ENCODE peak calls at places on chromosomes 11 and 22, in eight cellular contexts. One of them, this sample, is unnamed.
A peak's percentile ranks its signal among the peaks of the same experiment; 100 is the strongest.

GRCh38 chr11:35917676-35918075 is 26.2 kb upstream of the LDLRAD3 start:
- DNase-seq in GM23248: no peak
- DNase-seq in OCI-LY7: no peak
- DNase-seq in SK-N-SH: no peak
- DNase-seq in GM23338: no peak
- DNase-seq in hepatocyte: no peak
- DNase-seq in PC-3: no peak
- DNase-seq in HCT116: no peak
- DNase-seq in this sample: no peak

GRCh38 chr11:74533421-74533820 is 39.9 kb upstream of the LIPT2 start:
- DNase-seq in GM23248: no peak
- DNase-seq in OCI-LY7: no peak
- DNase-seq in SK-N-SH: no peak
- DNase-seq in GM23338: no peak
- DNase-seq in hepatocyte: no peak
- DNase-seq in PC-3: no peak
- DNase-seq in HCT116: no peak
- DNase-seq in this sample: no peak

GRCh38 chr11:73288873-73289707 is 17.0 kb downstream of the P2RY6 start:
- DNase-seq in GM23248: peak; percentile 88
- DNase-seq in OCI-LY7: peak; percentile 80
- DNase-seq in SK-N-SH: peak; percentile 92
- DNase-seq in GM23338: peak; percentile 89
- DNase-seq in hepatocyte: peak; percentile 85
- DNase-seq in PC-3: peak; percentile 82
- DNase-seq in HCT116: peak; percentile 53
- DNase-seq in this sample: peak; percentile 88

GRCh38 chr11:99634581-99634980 is 613.8 kb downstream of the CNTN5 start:
- DNase-seq in GM23248: no peak
- DNase-seq in OCI-LY7: no peak
- DNase-seq in SK-N-SH: no peak
- DNase-seq in GM23338: no peak
- DNase-seq in hepatocyte: no peak
- DNase-seq in PC-3: no peak
- DNase-seq in HCT116: no peak
- DNase-seq in this sample: no peak

GRCh38 chr11:82906236-82906635 is 4.7 kb downstream of the DDIAS start:
- DNase-seq in GM23248: peak; percentile 80
- DNase-seq in OCI-LY7: peak; percentile 79
- DNase-seq in SK-N-SH: no peak
- DNase-seq in GM23338: peak; percentile 74
- DNase-seq in hepatocyte: peak; percentile 43
- DNase-seq in PC-3: peak; percentile 64
- DNase-seq in HCT116: peak; percentile 15
- DNase-seq in this sample: peak; percentile 42

GRCh38 chr11:64358907-64359711 is at the start of gene RPS6KA4:
- DNase-seq in GM23248: peak; percentile 92
- DNase-seq in OCI-LY7: peak; percentile 70
- DNase-seq in SK-N-SH: peak; percentile 95
- DNase-seq in GM23338: peak; percentile 76
- DNase-seq in hepatocyte: peak; percentile 94
- DNase-seq in PC-3: peak; percentile 82
- DNase-seq in HCT116: no peak
- DNase-seq in this sample: peak; percentile 88

GRCh38 chr11:125451400-125452124 is 44.5 kb downstream of the FEZ1 start:
- DNase-seq in GM23248: peak; percentile 20
- DNase-seq in OCI-LY7: no peak
- DNase-seq in SK-N-SH: peak; percentile 80
- DNase-seq in GM23338: peak; percentile 96
- DNase-seq in hepatocyte: peak; percentile 83
- DNase-seq in PC-3: no peak
- DNase-seq in HCT116: no peak
- DNase-seq in this sample: peak; percentile 90

GRCh38 chr11:6799402-6799801 is at the start of gene OR6A2:
- DNase-seq in GM23248: peak; percentile 70
- DNase-seq in OCI-LY7: no peak
- DNase-seq in SK-N-SH: no peak
- DNase-seq in GM23338: no peak
- DNase-seq in hepatocyte: no peak
- DNase-seq in PC-3: peak; percentile 17
- DNase-seq in HCT116: no peak
- DNase-seq in this sample: no peak

GRCh38 chr11:8871283-8871775 is 39.7 kb upstream of the AKIP1 start:
- DNase-seq in GM23248: peak; percentile 95
- DNase-seq in OCI-LY7: no peak
- DNase-seq in SK-N-SH: peak; percentile 85
- DNase-seq in GM23338: peak; percentile 84
- DNase-seq in hepatocyte: peak; percentile 90
- DNase-seq in PC-3: peak; percentile 53
- DNase-seq in HCT116: peak; percentile 16
- DNase-seq in this sample: peak; percentile 87

GRCh38 chr11:10294289-10294953 is 402 bp upstream of the SBF2 start:
- DNase-seq in GM23248: peak; percentile 74
- DNase-seq in OCI-LY7: no peak
- DNase-seq in SK-N-SH: peak; percentile 61
- DNase-seq in GM23338: peak; percentile 62
- DNase-seq in hepatocyte: peak; percentile 70
- DNase-seq in PC-3: peak; percentile 45
- DNase-seq in HCT116: no peak
- DNase-seq in this sample: peak; percentile 59

GRCh38 chr11:3613998-3614741 is 27.6 kb downstream of the ART5 start:
- DNase-seq in GM23248: no peak
- DNase-seq in OCI-LY7: no peak
- DNase-seq in SK-N-SH: no peak
- DNase-seq in GM23338: no peak
- DNase-seq in hepatocyte: no peak
- DNase-seq in PC-3: no peak
- DNase-seq in HCT116: no peak
- DNase-seq in this sample: no peak

GRCh38 chr11:36073411-36074203 is 129.7 kb downstream of the LDLRAD3 start:
- DNase-seq in GM23248: peak; percentile 69
- DNase-seq in OCI-LY7: no peak
- DNase-seq in SK-N-SH: peak; percentile 69
- DNase-seq in GM23338: no peak
- DNase-seq in hepatocyte: peak; percentile 52
- DNase-seq in PC-3: peak; percentile 3
- DNase-seq in HCT116: no peak
- DNase-seq in this sample: peak; percentile 45

GRCh38 chr11:665062-665706 is 28.1 kb downstream of the DRD4 start:
- DNase-seq in GM23248: peak; percentile 51
- DNase-seq in OCI-LY7: no peak
- DNase-seq in SK-N-SH: no peak
- DNase-seq in GM23338: no peak
- DNase-seq in hepatocyte: peak; percentile 61
- DNase-seq in PC-3: no peak
- DNase-seq in HCT116: no peak
- DNase-seq in this sample: no peak

GRCh38 chr11:92276773-92277172 is 52.2 kb downstream of the FAT3 start:
- DNase-seq in GM23248: peak; percentile 80
- DNase-seq in OCI-LY7: no peak
- DNase-seq in SK-N-SH: no peak
- DNase-seq in GM23338: no peak
- DNase-seq in hepatocyte: no peak
- DNase-seq in PC-3: peak; percentile 20
- DNase-seq in HCT116: no peak
- DNase-seq in this sample: no peak

GRCh38 chr11:114892381-114893197 is 214.3 kb downstream of the NXPE2 start:
- DNase-seq in GM23248: no peak
- DNase-seq in OCI-LY7: peak; percentile 17
- DNase-seq in SK-N-SH: peak; percentile 19
- DNase-seq in GM23338: peak; percentile 73
- DNase-seq in hepatocyte: no peak
- DNase-seq in PC-3: no peak
- DNase-seq in HCT116: no peak
- DNase-seq in this sample: no peak

GRCh38 chr11:121207485-121208115 is 85.0 kb upstream of the SC5D start:
- DNase-seq in GM23248: peak; percentile 1
- DNase-seq in OCI-LY7: no peak
- DNase-seq in SK-N-SH: no peak
- DNase-seq in GM23338: no peak
- DNase-seq in hepatocyte: no peak
- DNase-seq in PC-3: no peak
- DNase-seq in HCT116: no peak
- DNase-seq in this sample: no peak

GRCh38 chr22:32354360-32355351 is 3.0 kb upstream of the RFPL3 start:
- DNase-seq in GM23248: peak; percentile 51
- DNase-seq in OCI-LY7: peak; percentile 1
- DNase-seq in SK-N-SH: no peak
- DNase-seq in GM23338: peak; percentile 53
- DNase-seq in hepatocyte: no peak
- DNase-seq in PC-3: peak; percentile 49
- DNase-seq in HCT116: peak; percentile 49
- DNase-seq in this sample: no peak

GRCh38 chr22:49373801-49374226 is 453.9 kb downstream of the BRD1 start:
- DNase-seq in GM23248: no peak
- DNase-seq in OCI-LY7: no peak
- DNase-seq in SK-N-SH: no peak
- DNase-seq in GM23338: no peak
- DNase-seq in hepatocyte: no peak
- DNase-seq in PC-3: no peak
- DNase-seq in HCT116: no peak
- DNase-seq in this sample: no peak

GRCh38 chr11:10758959-10759358 is 7.9 kb downstream of the CTR9 start:
- DNase-seq in GM23248: peak; percentile 30
- DNase-seq in OCI-LY7: peak; percentile 24
- DNase-seq in SK-N-SH: no peak
- DNase-seq in GM23338: peak; percentile 21
- DNase-seq in hepatocyte: no peak
- DNase-seq in PC-3: peak; percentile 25
- DNase-seq in HCT116: no peak
- DNase-seq in this sample: no peak

DNA sequence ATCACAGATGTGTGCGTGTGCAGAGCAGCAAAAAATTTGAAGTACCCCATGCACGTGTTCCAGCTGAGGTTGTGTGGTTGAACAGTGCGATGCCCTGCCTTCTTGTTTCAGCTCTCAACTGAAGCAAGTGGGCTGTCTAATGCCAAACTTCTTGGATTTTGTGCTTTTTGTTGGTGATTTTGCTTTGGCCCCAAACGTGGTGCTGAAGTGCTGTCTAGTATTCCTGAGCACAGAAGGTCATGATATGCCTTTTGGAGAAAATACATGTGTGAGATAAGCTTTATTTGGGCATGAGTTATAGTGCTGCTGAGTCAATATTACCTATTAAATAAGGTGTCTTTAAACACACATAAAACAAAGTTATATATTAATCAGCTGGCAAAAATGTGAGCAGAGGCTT is 14.1 kb downstream of the YDJC start:
- DNase-seq in GM23248: no peak
- DNase-seq in OCI-LY7: no peak
- DNase-seq in SK-N-SH: no peak
- DNase-seq in GM23338: no peak
- DNase-seq in hepatocyte: no peak
- DNase-seq in PC-3: no peak
- DNase-seq in HCT116: no peak
- DNase-seq in this sample: no peak
- H3K27ac ChIP-seq in GM23248: no peak overlapping the region
- H3K27ac ChIP-seq in OCI-LY7: peak overlapping the region; percentile 56
- H3K27ac ChIP-seq in SK-N-SH: no peak overlapping the region
- H3K27ac ChIP-seq in GM23338: no peak overlapping the region
- H3K27ac ChIP-seq in hepatocyte: no peak overlapping the region
- H3K27ac ChIP-seq in PC-3: no peak overlapping the region
- H3K27ac ChIP-seq in HCT116: no peak overlapping the region
- H3K27ac ChIP-seq in this sample: no peak overlapping the region

GRCh38 chr11:33907419-33907818 is 15.5 kb upstream of the LMO2 start:
- DNase-seq in GM23248: no peak
- DNase-seq in OCI-LY7: no peak
- DNase-seq in SK-N-SH: no peak
- DNase-seq in GM23338: no peak
- DNase-seq in hepatocyte: no peak
- DNase-seq in PC-3: no peak
- DNase-seq in HCT116: no peak
- DNase-seq in this sample: no peak
- H2AFZ ChIP-seq in GM23248: no peak overlapping the region
- H2AFZ ChIP-seq in OCI-LY7: no peak overlapping the region
- H2AFZ ChIP-seq in SK-N-SH: no peak overlapping the region
- H2AFZ ChIP-seq in GM23338: peak overlapping the region; percentile 11
- H2AFZ ChIP-seq in hepatocyte: no peak overlapping the region
- H2AFZ ChIP-seq in PC-3: no peak overlapping the region
- H2AFZ ChIP-seq in HCT116: no peak overlapping the region
- H2AFZ ChIP-seq in this sample: no peak overlapping the region

DNA sequence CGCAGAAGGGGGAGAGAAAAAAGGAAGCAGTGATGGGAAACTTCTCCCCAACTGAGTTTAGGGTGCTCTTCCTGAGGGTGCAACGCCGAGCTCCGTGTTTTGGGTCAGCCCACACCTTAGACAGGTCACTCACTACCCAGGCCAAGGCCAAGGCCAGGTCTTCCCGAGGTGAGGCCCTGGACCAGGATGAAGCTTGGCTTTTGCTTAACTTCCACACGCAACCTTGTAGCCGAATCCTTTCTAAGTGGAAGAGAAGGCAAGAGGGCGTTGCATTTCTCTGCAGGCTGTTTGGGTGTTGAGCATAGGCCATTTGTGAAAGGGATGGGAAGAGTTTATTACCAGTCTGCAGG is 1.4 kb downstream of the KREMEN1 start:
- DNase-seq in GM23248: peak; percentile 13
- DNase-seq in OCI-LY7: no peak
- DNase-seq in SK-N-SH: no peak
- DNase-seq in GM23338: peak; percentile 38
- DNase-seq in hepatocyte: no peak
- DNase-seq in PC-3: no peak
- DNase-seq in HCT116: no peak
- DNase-seq in this sample: no peak
- TF ChIP-seq EZH2phosphoT487 in GM23248: no peak
- TF ChIP-seq EZH2phosphoT487 in OCI-LY7: no peak
- TF ChIP-seq EZH2phosphoT487 in SK-N-SH: no peak
- TF ChIP-seq EZH2phosphoT487 in GM23338: no peak
- TF ChIP-seq EZH2phosphoT487 in hepatocyte: no peak
- TF ChIP-seq EZH2phosphoT487 in PC-3: no peak
- TF ChIP-seq EZH2phosphoT487 in HCT116: no peak
- TF ChIP-seq EZH2phosphoT487 in this sample: no peak

DNA sequence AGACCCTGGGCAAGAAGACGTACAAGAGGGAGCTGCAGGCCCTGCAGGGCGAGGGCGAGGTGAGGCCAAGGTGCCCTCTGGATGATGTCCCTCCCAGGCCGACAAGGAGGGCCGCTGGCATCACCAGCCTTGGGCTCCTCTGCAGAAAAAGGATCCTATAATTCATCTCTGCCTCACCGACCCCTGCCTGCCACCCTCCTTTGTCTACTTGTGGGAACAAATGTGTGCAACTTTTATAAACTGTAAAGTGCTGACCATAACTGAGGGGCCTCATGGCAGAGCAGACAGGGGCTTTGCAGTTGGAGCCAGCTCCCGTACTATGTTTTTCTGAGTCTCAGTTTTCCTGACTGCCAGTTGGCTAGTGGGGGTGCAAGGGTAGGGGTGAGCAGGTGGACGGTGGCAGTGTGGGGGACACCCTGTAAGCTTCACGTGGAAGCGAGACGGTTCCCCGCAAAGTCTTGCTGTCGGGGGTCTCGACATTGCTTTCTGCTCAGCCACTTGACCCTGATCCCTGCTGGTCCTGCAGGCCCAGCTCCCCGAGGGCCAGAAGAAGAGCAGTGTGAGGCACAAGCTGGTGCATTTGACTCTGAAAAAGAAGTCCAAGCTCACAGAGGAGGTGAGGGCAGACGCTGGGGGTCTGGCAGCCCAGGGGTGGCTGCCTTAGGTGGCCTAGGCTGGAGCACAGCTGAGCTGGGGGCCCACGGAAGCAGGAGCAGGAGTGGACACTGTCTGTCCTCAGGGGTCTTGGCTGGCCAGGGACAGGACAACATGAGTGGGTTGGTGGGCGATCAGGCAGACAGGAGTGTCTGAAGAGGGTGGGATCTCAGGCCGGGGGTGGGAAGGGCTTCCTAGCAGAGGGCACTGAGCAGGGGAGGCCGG is 54.7 kb downstream of the MYO7A start:
- DNase-seq in GM23248: no peak
- DNase-seq in OCI-LY7: no peak
- DNase-seq in SK-N-SH: no peak
- DNase-seq in GM23338: no peak
- DNase-seq in hepatocyte: no peak
- DNase-seq in PC-3: no peak
- DNase-seq in HCT116: no peak
- DNase-seq in this sample: no peak
- H3K27ac ChIP-seq in GM23248: no peak overlapping the region
- H3K27ac ChIP-seq in OCI-LY7: no peak overlapping the region
- H3K27ac ChIP-seq in SK-N-SH: no peak overlapping the region
- H3K27ac ChIP-seq in GM23338: no peak overlapping the region
- H3K27ac ChIP-seq in hepatocyte: no peak overlapping the region
- H3K27ac ChIP-seq in PC-3: no peak overlapping the region
- H3K27ac ChIP-seq in HCT116: no peak overlapping the region
- H3K27ac ChIP-seq in this sample: no peak overlapping the region